ENCODE peak calls at places on chromosomes 12 and 14, in four cellular contexts. R, A, I and M are unnamed samples.

GRCh38 chr12:46763230-46763629 is 62.6 kb downstream of the SLC38A4 start:
- DNase-seq in A (no peak), I (no peak), R (no peak), M (no peak)

GRCh38 chr12:26704684-26705475 is 128.1 kb downstream of the ITPR2 start:
- DNase-seq in A (no peak), R (no peak), I (peak), M (no peak)

GRCh38 chr14:91289464-91289863 is 45.0 kb upstream of the GPR68 start:
- DNase-seq in R (no peak), I (no peak), A (no peak), M (no peak)

GRCh38 chr12:77032406-77032805 is 33.0 kb downstream of the E2F7 start:
- DNase-seq in A (no peak), I (peak), R (no peak), M (peak)

GRCh38 chr14:103654619-103655018 is 25.6 kb downstream of the KLC1 start:
- DNase-seq in A (no peak), I (no peak), R (no peak), M (no peak)

GRCh38 chr14:63659726-63660125 is 18.1 kb upstream of the WDR89 start:
- DNase-seq in R (no peak), I (no peak), A (no peak), M (peak)

GRCh38 chr14:59481407-59482119 is 2.6 kb downstream of the L3HYPDH start:
- DNase-seq in R (no peak), A (no peak), I (no peak), M (no peak)

GRCh38 chr12:108641446-108642268 is 8.0 kb upstream of the SELPLG start:
- DNase-seq in A (no peak), I (no peak), R (no peak), M (no peak)

GRCh38 chr14:106657460-106657859 is 1131.1 kb downstream of the TMEM121 start:
- DNase-seq in R (no peak), A (no peak), I (no peak), M (no peak)

GRCh38 chr14:24261969-24262327 is 1.0 kb downstream of the TGM1 start:
- DNase-seq in A (no peak), R (no peak), I (no peak), M (no peak)

GRCh38 chr12:53948650-53949593 is 5.8 kb upstream of the HOXC12 start:
- DNase-seq in R (no peak), A (no peak), I (no peak), M (no peak)

GRCh38 chr12:57909611-57910010 is 31.8 kb upstream of the ATP23 start:
- DNase-seq in A (no peak), R (no peak), I (no peak), M (no peak)

GRCh38 chr12:50251619-50252300 is 31.6 kb downstream of the LIMA1 start:
- DNase-seq in I (no peak), R (no peak), A (peak), M (peak)

GRCh38 chr12:121300083-121300819 is 3.7 kb upstream of the CAMKK2 start:
- DNase-seq in I (peak), A (peak), R (no peak), M (no peak)

GRCh38 chr14:32560213-32560857 is 231.2 kb downstream of the AKAP6 start:
- DNase-seq in I (peak), A (peak), R (peak), M (peak)

GRCh38 chr14:55267816-55268215 is 3.4 kb upstream of the FBXO34 start:
- DNase-seq in A (no peak), I (no peak), R (no peak), M (no peak)

GRCh38 chr14:80705241-80705980 is 236.1 kb downstream of the CEP128 start:
- DNase-seq in A (no peak), I (no peak), R (no peak), M (peak)

GRCh38 chr12:75978677-75979076 is 52.9 kb downstream of the PHLDA1 start:
- DNase-seq in A (no peak), I (peak), R (no peak), M (no peak)

GRCh38 chr12:95460105-95460504 is 13.8 kb upstream of the METAP2 start:
- DNase-seq in R (no peak), A (no peak), I (no peak), M (no peak)